ENCODE peak calls at places on chromosomes 4 and X, in ten cellular contexts. One of them, this sample, is unnamed.

GRCh38 chr4:74426101-74426500 is 18.8 kb upstream of the AREG start:
- DNase-seq in H9: no peak
- DNase-seq in mucosa of descending colon: no peak
- DNase-seq in Panc1: no peak
- DNase-seq in fibroblast of the aortic adventitia: peak; percentile 28
- DNase-seq in tibial nerve: no peak
- DNase-seq in astrocyte of the spinal cord: peak; percentile 91
- DNase-seq in HepG2: no peak
- DNase-seq in gastrocnemius medialis: no peak
- DNase-seq in upper lobe of left lung: no peak
- DNase-seq in this sample: no peak

GRCh38 chrX:42151808-42152207 is 228.5 kb upstream of the CASK start:
- DNase-seq in H9: no peak
- DNase-seq in mucosa of descending colon: no peak
- DNase-seq in Panc1: no peak
- DNase-seq in fibroblast of the aortic adventitia: no peak
- DNase-seq in tibial nerve: no peak
- DNase-seq in astrocyte of the spinal cord: no peak
- DNase-seq in HepG2: no peak
- DNase-seq in gastrocnemius medialis: no peak
- DNase-seq in upper lobe of left lung: no peak
- DNase-seq in this sample: no peak

GRCh38 chrX:107700317-107700774 is 72.0 kb downstream of the PRPS1 start:
- DNase-seq in H9: no peak
- DNase-seq in mucosa of descending colon: no peak
- DNase-seq in Panc1: no peak
- DNase-seq in fibroblast of the aortic adventitia: no peak
- DNase-seq in tibial nerve: peak; percentile 64
- DNase-seq in astrocyte of the spinal cord: peak; percentile 58
- DNase-seq in HepG2: no peak
- DNase-seq in gastrocnemius medialis: peak; percentile 61
- DNase-seq in upper lobe of left lung: no peak
- DNase-seq in this sample: no peak

GRCh38 chrX:84907324-84907946 is 96.2 kb upstream of the APOOL start:
- DNase-seq in H9: no peak
- DNase-seq in mucosa of descending colon: no peak
- DNase-seq in Panc1: no peak
- DNase-seq in fibroblast of the aortic adventitia: peak; percentile 14
- DNase-seq in tibial nerve: no peak
- DNase-seq in astrocyte of the spinal cord: peak; percentile 3
- DNase-seq in HepG2: no peak
- DNase-seq in gastrocnemius medialis: no peak
- DNase-seq in upper lobe of left lung: no peak
- DNase-seq in this sample: no peak

GRCh38 chrX:105869676-105870075 is 47.3 kb downstream of the NRK start:
- DNase-seq in H9: no peak
- DNase-seq in mucosa of descending colon: no peak
- DNase-seq in Panc1: no peak
- DNase-seq in fibroblast of the aortic adventitia: no peak
- DNase-seq in tibial nerve: no peak
- DNase-seq in astrocyte of the spinal cord: peak; percentile 22
- DNase-seq in HepG2: no peak
- DNase-seq in gastrocnemius medialis: no peak
- DNase-seq in upper lobe of left lung: no peak
- DNase-seq in this sample: no peak

GRCh38 chr4:109815151-109816081 is at the start of gene GAR1:
- DNase-seq in H9: peak; percentile 97
- DNase-seq in mucosa of descending colon: peak; percentile 95
- DNase-seq in Panc1: peak; percentile 77
- DNase-seq in fibroblast of the aortic adventitia: peak; percentile 90
- DNase-seq in tibial nerve: peak; percentile 77
- DNase-seq in astrocyte of the spinal cord: peak; percentile 95
- DNase-seq in HepG2: peak; percentile 90
- DNase-seq in gastrocnemius medialis: peak; percentile 86
- DNase-seq in upper lobe of left lung: peak; percentile 96
- DNase-seq in this sample: peak; percentile 70

GRCh38 chr4:72971572-72971971 is 97.9 kb downstream of the COX18 start:
- DNase-seq in H9: no peak
- DNase-seq in mucosa of descending colon: no peak
- DNase-seq in Panc1: no peak
- DNase-seq in fibroblast of the aortic adventitia: peak; percentile 88
- DNase-seq in tibial nerve: no peak
- DNase-seq in astrocyte of the spinal cord: peak; percentile 88
- DNase-seq in HepG2: no peak
- DNase-seq in gastrocnemius medialis: no peak
- DNase-seq in upper lobe of left lung: no peak
- DNase-seq in this sample: no peak

GRCh38 chr4:153529646-153530045 is 63.5 kb downstream of the TMEM131L start:
- DNase-seq in H9: no peak
- DNase-seq in mucosa of descending colon: no peak
- DNase-seq in Panc1: no peak
- DNase-seq in fibroblast of the aortic adventitia: peak; percentile 45
- DNase-seq in tibial nerve: no peak
- DNase-seq in astrocyte of the spinal cord: no peak
- DNase-seq in HepG2: no peak
- DNase-seq in gastrocnemius medialis: no peak
- DNase-seq in upper lobe of left lung: no peak
- DNase-seq in this sample: no peak

GRCh38 chrX:48076343-48076742 is 4.9 kb upstream of the ZNF630 start:
- DNase-seq in H9: no peak
- DNase-seq in mucosa of descending colon: no peak
- DNase-seq in Panc1: no peak
- DNase-seq in fibroblast of the aortic adventitia: no peak
- DNase-seq in tibial nerve: no peak
- DNase-seq in astrocyte of the spinal cord: no peak
- DNase-seq in HepG2: no peak
- DNase-seq in gastrocnemius medialis: no peak
- DNase-seq in upper lobe of left lung: no peak
- DNase-seq in this sample: no peak

GRCh38 chr4:109294006-109294405 is 8.5 kb downstream of the COL25A1 start:
- DNase-seq in H9: peak; percentile 51
- DNase-seq in mucosa of descending colon: no peak
- DNase-seq in Panc1: peak; percentile 18
- DNase-seq in fibroblast of the aortic adventitia: no peak
- DNase-seq in tibial nerve: no peak
- DNase-seq in astrocyte of the spinal cord: no peak
- DNase-seq in HepG2: peak; percentile 15
- DNase-seq in gastrocnemius medialis: no peak
- DNase-seq in upper lobe of left lung: no peak
- DNase-seq in this sample: no peak

GRCh38 chr4:185017964-185018772 is at the start of gene HELT:
- DNase-seq in H9: peak; percentile 72
- DNase-seq in mucosa of descending colon: no peak
- DNase-seq in Panc1: no peak
- DNase-seq in fibroblast of the aortic adventitia: no peak
- DNase-seq in tibial nerve: no peak
- DNase-seq in astrocyte of the spinal cord: no peak
- DNase-seq in HepG2: no peak
- DNase-seq in gastrocnemius medialis: no peak
- DNase-seq in upper lobe of left lung: no peak
- DNase-seq in this sample: no peak

GRCh38 chr4:186190456-186191265 is 706 bp upstream of the CYP4V2 start:
- DNase-seq in H9: peak; percentile 50
- DNase-seq in mucosa of descending colon: peak; percentile 78
- DNase-seq in Panc1: no peak
- DNase-seq in fibroblast of the aortic adventitia: peak; percentile 32
- DNase-seq in tibial nerve: peak; percentile 44
- DNase-seq in astrocyte of the spinal cord: peak; percentile 34
- DNase-seq in HepG2: no peak
- DNase-seq in gastrocnemius medialis: no peak
- DNase-seq in upper lobe of left lung: peak; percentile 41
- DNase-seq in this sample: no peak
- TF ChIP-seq CTCF in H9: peak; percentile 35
- TF ChIP-seq CTCF in mucosa of descending colon: no peak
- TF ChIP-seq CTCF in Panc1: no peak
- TF ChIP-seq CTCF in fibroblast of the aortic adventitia: peak; percentile 1
- TF ChIP-seq CTCF in tibial nerve: no peak
- TF ChIP-seq CTCF in astrocyte of the spinal cord: peak; percentile 23
- TF ChIP-seq CTCF in HepG2: peak; percentile 46
- TF ChIP-seq CTCF in gastrocnemius medialis: no peak
- TF ChIP-seq CTCF in upper lobe of left lung: no peak
- TF ChIP-seq CTCF in this sample: no peak

GRCh38 chr4:187992971-187993370 is 2.6 kb upstream of the ZFP42 start:
- DNase-seq in H9: peak; percentile 61
- DNase-seq in mucosa of descending colon: no peak
- DNase-seq in Panc1: no peak
- DNase-seq in fibroblast of the aortic adventitia: no peak
- DNase-seq in tibial nerve: no peak
- DNase-seq in astrocyte of the spinal cord: no peak
- DNase-seq in HepG2: no peak
- DNase-seq in gastrocnemius medialis: no peak
- DNase-seq in upper lobe of left lung: no peak
- DNase-seq in this sample: no peak

GRCh38 chr4:187996502-187997177 is 1.1 kb downstream of the ZFP42 start:
- DNase-seq in H9: peak; percentile 80
- DNase-seq in mucosa of descending colon: no peak
- DNase-seq in Panc1: no peak
- DNase-seq in fibroblast of the aortic adventitia: no peak
- DNase-seq in tibial nerve: no peak
- DNase-seq in astrocyte of the spinal cord: no peak
- DNase-seq in HepG2: no peak
- DNase-seq in gastrocnemius medialis: no peak
- DNase-seq in upper lobe of left lung: no peak
- DNase-seq in this sample: no peak

GRCh38 chr4:187999406-187999932 is 3.9 kb downstream of the ZFP42 start:
- DNase-seq in H9: no peak
- DNase-seq in mucosa of descending colon: no peak
- DNase-seq in Panc1: no peak
- DNase-seq in fibroblast of the aortic adventitia: no peak
- DNase-seq in tibial nerve: no peak
- DNase-seq in astrocyte of the spinal cord: no peak
- DNase-seq in HepG2: no peak
- DNase-seq in gastrocnemius medialis: no peak
- DNase-seq in upper lobe of left lung: no peak
- DNase-seq in this sample: no peak

GRCh38 chr4:187995322-187996207 is at the start of gene ZFP42:
- DNase-seq in H9: peak; percentile 93
- DNase-seq in mucosa of descending colon: no peak
- DNase-seq in Panc1: no peak
- DNase-seq in fibroblast of the aortic adventitia: no peak
- DNase-seq in tibial nerve: no peak
- DNase-seq in astrocyte of the spinal cord: no peak
- DNase-seq in HepG2: no peak
- DNase-seq in gastrocnemius medialis: no peak
- DNase-seq in upper lobe of left lung: no peak
- DNase-seq in this sample: no peak

DNA sequence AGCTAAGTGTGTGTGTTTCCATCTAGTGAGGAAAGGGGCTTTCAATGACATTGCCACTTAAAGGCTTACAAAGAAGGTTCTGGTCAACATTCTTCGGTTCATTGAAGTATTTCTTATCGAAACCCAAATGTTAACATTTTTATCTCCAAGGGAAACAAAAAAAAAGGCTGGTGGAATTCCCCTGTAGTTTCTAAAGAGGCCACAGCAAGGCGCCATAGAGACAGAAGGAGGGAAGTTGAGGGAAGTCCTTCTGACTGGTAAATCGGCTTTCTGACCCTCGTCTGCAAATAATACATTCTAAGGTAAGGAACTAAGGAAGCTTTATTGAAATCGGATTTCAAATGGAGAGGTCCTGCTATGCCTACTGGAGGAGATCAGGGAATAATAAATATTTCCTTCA is 1.7 kb upstream of the ZFP42 start:
- DNase-seq in H9: peak; percentile 72
- DNase-seq in mucosa of descending colon: no peak
- DNase-seq in Panc1: no peak
- DNase-seq in fibroblast of the aortic adventitia: no peak
- DNase-seq in tibial nerve: no peak
- DNase-seq in astrocyte of the spinal cord: no peak
- DNase-seq in HepG2: no peak
- DNase-seq in gastrocnemius medialis: no peak
- DNase-seq in upper lobe of left lung: no peak
- DNase-seq in this sample: no peak
- TF ChIP-seq CTCF in H9: peak; percentile 85
- TF ChIP-seq CTCF in mucosa of descending colon: no peak
- TF ChIP-seq CTCF in Panc1: peak; percentile 38
- TF ChIP-seq CTCF in fibroblast of the aortic adventitia: no peak
- TF ChIP-seq CTCF in tibial nerve: no peak
- TF ChIP-seq CTCF in astrocyte of the spinal cord: peak; percentile 17
- TF ChIP-seq CTCF in HepG2: no peak
- TF ChIP-seq CTCF in gastrocnemius medialis: no peak
- TF ChIP-seq CTCF in upper lobe of left lung: no peak
- TF ChIP-seq CTCF in this sample: peak; percentile 10

GRCh38 chrX:12379666-12380065 is 241.4 kb downstream of the FRMPD4 start:
- DNase-seq in H9: no peak
- DNase-seq in mucosa of descending colon: no peak
- DNase-seq in Panc1: no peak
- DNase-seq in fibroblast of the aortic adventitia: peak; percentile 70
- DNase-seq in tibial nerve: no peak
- DNase-seq in astrocyte of the spinal cord: no peak
- DNase-seq in HepG2: no peak
- DNase-seq in gastrocnemius medialis: no peak
- DNase-seq in upper lobe of left lung: no peak
- DNase-seq in this sample: no peak

GRCh38 chrX:12378263-12378662 is 240.0 kb downstream of the FRMPD4 start:
- DNase-seq in H9: no peak
- DNase-seq in mucosa of descending colon: no peak
- DNase-seq in Panc1: no peak
- DNase-seq in fibroblast of the aortic adventitia: no peak
- DNase-seq in tibial nerve: no peak
- DNase-seq in astrocyte of the spinal cord: no peak
- DNase-seq in HepG2: no peak
- DNase-seq in gastrocnemius medialis: no peak
- DNase-seq in upper lobe of left lung: no peak
- DNase-seq in this sample: no peak

GRCh38 chrX:12378706-12379105 is 240.4 kb downstream of the FRMPD4 start:
- DNase-seq in H9: no peak
- DNase-seq in mucosa of descending colon: no peak
- DNase-seq in Panc1: no peak
- DNase-seq in fibroblast of the aortic adventitia: no peak
- DNase-seq in tibial nerve: no peak
- DNase-seq in astrocyte of the spinal cord: no peak
- DNase-seq in HepG2: no peak
- DNase-seq in gastrocnemius medialis: no peak
- DNase-seq in upper lobe of left lung: no peak
- DNase-seq in this sample: no peak

DNA sequence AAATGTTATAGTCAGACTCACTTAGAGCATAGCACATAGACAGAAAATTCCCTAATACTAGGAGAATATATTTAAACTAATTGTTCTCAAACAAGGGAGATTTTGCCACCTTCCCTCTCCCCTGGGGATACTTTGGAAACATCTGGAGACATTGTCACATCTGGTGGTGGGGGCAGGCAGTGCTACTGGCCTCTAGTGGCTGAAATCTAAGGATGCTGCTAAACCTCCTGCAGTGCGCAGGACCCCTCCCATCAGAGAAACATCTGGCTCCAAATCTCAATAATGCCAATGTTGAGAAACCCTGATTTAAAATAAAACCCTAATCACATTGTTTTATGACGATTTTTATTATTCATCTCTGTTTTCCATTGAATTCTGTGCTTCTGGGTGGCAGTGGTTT is 244.9 kb downstream of the FRMPD4 start:
- DNase-seq in H9: no peak
- DNase-seq in mucosa of descending colon: no peak
- DNase-seq in Panc1: no peak
- DNase-seq in fibroblast of the aortic adventitia: no peak
- DNase-seq in tibial nerve: no peak
- DNase-seq in astrocyte of the spinal cord: no peak
- DNase-seq in HepG2: no peak
- DNase-seq in gastrocnemius medialis: no peak
- DNase-seq in upper lobe of left lung: no peak
- DNase-seq in this sample: no peak
- TF ChIP-seq CTCF in H9: peak; percentile 64
- TF ChIP-seq CTCF in mucosa of descending colon: no peak
- TF ChIP-seq CTCF in Panc1: peak; percentile 27
- TF ChIP-seq CTCF in fibroblast of the aortic adventitia: peak; percentile 29
- TF ChIP-seq CTCF in tibial nerve: no peak
- TF ChIP-seq CTCF in astrocyte of the spinal cord: peak; percentile 21
- TF ChIP-seq CTCF in HepG2: no peak
- TF ChIP-seq CTCF in gastrocnemius medialis: no peak
- TF ChIP-seq CTCF in upper lobe of left lung: no peak
- TF ChIP-seq CTCF in this sample: no peak

GRCh38 chr4:26878729-26879415 is 18.2 kb downstream of the STIM2 start:
- DNase-seq in H9: no peak
- DNase-seq in mucosa of descending colon: no peak
- DNase-seq in Panc1: no peak
- DNase-seq in fibroblast of the aortic adventitia: peak; percentile 34
- DNase-seq in tibial nerve: no peak
- DNase-seq in astrocyte of the spinal cord: peak; percentile 29
- DNase-seq in HepG2: no peak
- DNase-seq in gastrocnemius medialis: no peak
- DNase-seq in upper lobe of left lung: no peak
- DNase-seq in this sample: no peak
- TF ChIP-seq CTCF in H9: no peak
- TF ChIP-seq CTCF in mucosa of descending colon: no peak
- TF ChIP-seq CTCF in Panc1: no peak
- TF ChIP-seq CTCF in fibroblast of the aortic adventitia: no peak
- TF ChIP-seq CTCF in tibial nerve: no peak
- TF ChIP-seq CTCF in astrocyte of the spinal cord: no peak
- TF ChIP-seq CTCF in HepG2: no peak
- TF ChIP-seq CTCF in gastrocnemius medialis: no peak
- TF ChIP-seq CTCF in upper lobe of left lung: no peak
- TF ChIP-seq CTCF in this sample: no peak